ENCODE peak calls at places on chromosomes 11 and 22, in six cellular contexts. B is fibroblast of lung; W is breast epithelium; U is CD4-positive, alpha-beta memory T cell; X is left lung; J is K562. S is an unnamed sample. For H3K9me3, the result is how much of the 10 kb centered on the place peaks cover.

GRCh38 chr11:94835571-94835970 is 67.4 kb downstream of the AMOTL1 start:
- DNase-seq in U (no peak), X (no peak), J (no peak), W (no peak), B (peak), S (no peak)

GRCh38 chr11:86478348-86478747 is 103.7 kb downstream of the CCDC81 start:
- DNase-seq in U (no peak), W (no peak), B (no peak), X (no peak), J (no peak), S (no peak)

GRCh38 chr11:111510311-111510710 is 1.9 kb downstream of the BTG4 start:
- DNase-seq in W (peak), U (no peak), X (no peak), B (peak), J (no peak), S (no peak)

GRCh38 chr22:35455529-35455928 is 55.6 kb downstream of the MCM5 start:
- DNase-seq in W (no peak), X (no peak), B (no peak), U (no peak), J (no peak), S (no peak)

GRCh38 chr22:38270091-38270972 is 2.5 kb downstream of the TMEM184B start:
- DNase-seq in B (no peak), X (no peak), W (no peak), U (no peak), J (peak), S (no peak)

GRCh38 chr22:18121436-18122253 is 11.0 kb downstream of the TUBA8 start:
- DNase-seq in W (no peak), J (no peak), U (no peak), X (no peak), B (no peak), S (no peak)

GRCh38 chr11:14183973-14184372 is 175.0 kb downstream of the RRAS2 start:
- DNase-seq in W (no peak), B (no peak), J (no peak), U (no peak), X (no peak), S (no peak)

GRCh38 chr22:42142771-42143461 is 12.3 kb upstream of the CYP2D6 start:
- DNase-seq in W (no peak), U (no peak), B (no peak), J (no peak), X (no peak), S (no peak)

GRCh38 chr11:28176231-28176853 is 68.2 kb downstream of the METTL15 start:
- DNase-seq in U (no peak), B (no peak), X (no peak), W (no peak), J (no peak), S (no peak)

GRCh38 chr11:126494831-126495230 is 139.3 kb downstream of the ST3GAL4 start:
- DNase-seq in B (no peak), W (no peak), J (no peak), X (no peak), U (no peak), S (no peak)

DNA sequence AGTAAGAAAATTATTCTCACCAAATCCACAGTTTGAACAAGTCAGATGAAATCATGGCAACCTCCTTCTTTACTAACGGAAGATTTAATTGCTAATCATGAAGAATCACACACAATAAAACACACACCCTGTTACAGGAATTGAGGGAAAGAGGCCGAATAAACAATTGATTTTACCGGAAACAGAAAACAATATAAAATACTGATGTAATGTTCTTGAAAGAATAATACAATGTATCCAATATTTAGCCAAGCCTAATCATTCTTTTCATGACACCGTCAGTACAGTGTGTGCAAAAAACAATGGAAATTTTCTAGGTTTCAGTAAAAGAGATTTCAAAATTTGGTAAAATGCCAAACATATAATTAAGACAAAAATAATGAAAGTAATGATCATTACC is 23.4 kb downstream of the ASRGL1 start:
- DNase-seq in J (no peak), B (no peak), W (no peak), U (no peak), X (no peak), S (no peak)
- H3K4me3 ChIP-seq in J (no peak), B (no peak), W (no peak), U (no peak), X (no peak), S (no peak)

GRCh38 chr22:24124247-24124646 is 57.0 kb upstream of the SUSD2 start:
- DNase-seq in B (no peak), J (no peak), X (peak), U (no peak), W (no peak), S (no peak)
- H3K27ac ChIP-seq in B (no peak), J (no peak), X (no peak), U (no peak), W (no peak), S (no peak)

GRCh38 chr11:101363706-101364275 is 220.0 kb downstream of the TRPC6 start:
- DNase-seq in B (no peak), W (no peak), U (no peak), X (no peak), J (no peak), S (no peak)
- H3K9me3 ChIP-seq in B (under half), W (under half), U (under half), X (under half), J (under half), S (under half)

GRCh38 chr22:23102002-23102655 is 31.8 kb downstream of the GNAZ start:
- DNase-seq in J (no peak), U (no peak), X (no peak), B (no peak), W (no peak), S (no peak)

GRCh38 chr22:23103199-23103954 is 33.1 kb downstream of the GNAZ start:
- DNase-seq in J (no peak), B (no peak), W (no peak), U (no peak), X (no peak), S (no peak)

GRCh38 chr22:23104109-23104971 is 34.0 kb downstream of the GNAZ start:
- DNase-seq in B (no peak), W (no peak), X (no peak), U (no peak), J (peak), S (no peak)

GRCh38 chr22:23101524-23101923 is 31.2 kb downstream of the GNAZ start:
- DNase-seq in J (no peak), U (no peak), W (no peak), X (no peak), B (no peak), S (no peak)

GRCh38 chr22:23102776-23103175 is 32.5 kb downstream of the GNAZ start:
- DNase-seq in B (no peak), X (no peak), J (no peak), U (no peak), W (no peak), S (no peak)
- H3K4me3 ChIP-seq in B (no peak), X (no peak), J (no peak), U (no peak), W (no peak), S (no peak)

GRCh38 chr11:15650105-15650938 is 535.6 kb downstream of the INSC start:
- DNase-seq in U (peak), W (peak), J (peak), B (peak), X (peak), S (peak)

GRCh38 chr11:15653191-15653590 is 538.5 kb downstream of the INSC start:
- DNase-seq in X (no peak), B (no peak), J (no peak), W (no peak), U (no peak), S (no peak)

GRCh38 chr11:15651033-15651432 is 536.3 kb downstream of the INSC start:
- DNase-seq in B (no peak), W (no peak), X (peak), J (no peak), U (no peak), S (no peak)

GRCh38 chr11:15651782-15652181 is 537.1 kb downstream of the INSC start:
- DNase-seq in B (no peak), U (no peak), X (no peak), J (no peak), W (no peak), S (no peak)

DNA sequence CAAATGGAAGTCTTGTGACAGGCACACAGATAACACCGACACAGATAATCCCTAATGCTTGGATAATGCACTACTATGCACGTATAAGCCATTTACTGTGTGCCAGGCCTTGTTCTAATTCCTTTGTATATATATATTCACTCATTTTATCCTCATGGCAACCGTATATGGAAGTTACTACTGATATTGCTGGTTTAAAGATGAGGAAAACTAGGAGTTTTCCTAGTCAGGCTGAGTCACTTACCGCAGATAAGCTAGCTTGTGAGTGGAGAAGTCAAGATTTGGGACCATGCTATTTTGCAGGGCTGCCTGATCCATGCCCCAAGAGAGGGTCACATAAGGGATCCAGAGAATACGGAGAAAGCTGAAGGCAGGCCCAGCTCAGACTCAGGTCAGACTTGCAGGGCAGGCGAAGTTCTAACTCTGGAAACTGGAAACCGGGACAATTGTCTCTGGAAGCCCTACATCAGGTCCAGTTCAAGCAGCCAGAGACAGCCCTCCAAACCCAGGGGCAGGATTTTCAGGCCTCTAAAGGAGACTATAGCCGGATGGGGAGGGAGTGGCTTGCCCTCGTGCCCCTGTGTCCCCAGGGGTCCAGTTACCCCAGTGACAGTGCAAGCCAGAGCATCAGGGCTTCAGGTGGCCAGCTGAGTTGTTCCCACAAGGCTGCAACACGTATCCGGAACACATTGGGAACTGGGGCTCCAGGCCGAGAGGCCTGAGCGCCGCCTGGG is 534.8 kb downstream of the INSC start:
- DNase-seq in B (no peak), W (no peak), X (no peak), J (no peak), U (no peak), S (no peak)
- H3K27ac ChIP-seq in B (no peak), W (no peak), X (no peak), J (no peak), U (no peak), S (peak)

DNA sequence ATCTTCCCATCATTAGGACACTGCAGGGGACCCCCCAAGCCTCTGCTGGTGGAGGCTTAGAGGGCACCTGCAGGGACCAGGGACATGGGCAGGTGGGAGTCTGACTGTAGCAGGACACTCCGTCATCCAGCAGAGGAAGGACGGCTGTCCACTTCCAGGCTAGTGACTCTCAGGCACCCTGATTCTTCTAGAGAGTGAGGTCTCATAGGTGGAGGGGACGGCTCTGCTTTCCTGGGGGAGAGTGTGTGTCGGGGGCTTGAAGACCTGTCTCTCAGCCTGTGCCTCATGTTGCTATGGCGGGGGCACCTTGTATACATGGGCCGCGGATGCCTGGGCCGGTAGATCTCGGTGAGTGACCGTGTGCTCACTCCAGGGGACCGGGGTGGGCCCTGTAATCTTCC is 1116.6 kb downstream of the BRD1 start:
- DNase-seq in U (no peak), X (peak), W (no peak), B (no peak), J (no peak), S (no peak)
- H3K9me3 ChIP-seq in U (under half), X (under half), W (under half), B (under half), J (under half), S (under half)

DNA sequence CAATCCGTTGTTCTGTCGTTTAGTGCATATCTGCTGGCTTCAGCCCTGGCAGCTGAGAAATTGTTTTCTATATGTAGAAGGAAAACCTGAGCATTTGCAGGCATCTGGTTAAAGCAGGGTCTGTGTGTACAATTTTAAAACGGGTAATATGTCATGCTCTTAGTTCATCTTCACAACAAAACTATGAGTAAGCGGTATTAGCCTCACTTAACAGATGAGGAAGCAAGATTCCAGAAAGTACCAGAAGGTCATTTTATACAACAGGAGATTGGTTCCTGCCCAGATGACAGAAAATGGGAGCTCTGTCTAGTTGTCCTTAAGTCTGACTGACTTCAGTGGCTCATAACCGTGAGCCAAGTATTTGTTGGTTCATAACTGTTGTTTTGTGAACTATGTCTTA is 1.1 kb downstream of the TIMM10B start:
- DNase-seq in X (no peak), U (no peak), B (no peak), J (no peak), W (no peak), S (no peak)
- H3K4me3 ChIP-seq in X (peak), U (no peak), B (peak), J (peak), W (peak), S (peak)

S was measured in right atrium auricular region.